ENCODE peak calls at places on chromosomes 13 and 19, in seven cellular contexts. Y is A172, H is AG04450, U is NCI-H1092 treated with DMSO at 0.1 percent for 48 hours, S is dorsolateral prefrontal cortex, J is uterus, L is memory B cell. G is an unnamed sample.

GRCh38 chr13:98751397-98752110 is 918 bp downstream of the SLC15A1 start:
- DNase-seq in Y (no peak), H (no peak), U (no peak), S (no peak), J (no peak), L (no peak), G (no peak)

GRCh38 chr13:54884645-54885044 is 1856.0 kb downstream of the OLFM4 start:
- DNase-seq in Y (no peak), H (no peak), U (no peak), S (no peak), J (no peak), L (no peak), G (no peak)

GRCh38 chr19:4164262-4164661 is 10.8 kb downstream of the CREB3L3 start:
- DNase-seq in Y (no peak), H (no peak), U (no peak), S (no peak), J (no peak), L (no peak), G (no peak)

GRCh38 chr13:102328909-102329308 is 72.9 kb downstream of the FGF14 start:
- DNase-seq in Y (no peak), H (no peak), U (no peak), S (no peak), J (no peak), L (no peak), G (no peak)

GRCh38 chr13:98055623-98056022 is 87.3 kb upstream of the FARP1 start:
- DNase-seq in Y (no peak), H (no peak), U (no peak), S (no peak), J (no peak), L (no peak), G (no peak)

GRCh38 chr13:60583196-60583908 is 186.3 kb downstream of the TDRD3 start:
- DNase-seq in Y (peak; percentile 72), H (no peak), U (no peak), S (no peak), J (peak; percentile 22), L (no peak), G (peak; percentile 40)

GRCh38 chr19:39362682-39363657 is 20.7 kb downstream of the SAMD4B start:
- DNase-seq in Y (peak; percentile 53), H (no peak), U (no peak), S (no peak), J (no peak), L (no peak), G (no peak)

GRCh38 chr13:37960427-37960826 is 90.9 kb upstream of the TRPC4 start:
- DNase-seq in Y (no peak), H (no peak), U (no peak), S (no peak), J (no peak), L (no peak), G (no peak)

GRCh38 chr19:3083964-3084363 is 10.2 kb upstream of the GNA11 start:
- DNase-seq in Y (no peak), H (no peak), U (no peak), S (no peak), J (no peak), L (no peak), G (no peak)

GRCh38 chr13:23749288-23749880 is 139.8 kb downstream of the MIPEP start:
- DNase-seq in Y (no peak), H (no peak), U (no peak), S (no peak), J (no peak), L (no peak), G (no peak)

GRCh38 chr19:57776764-57777296 is 7.4 kb downstream of the ZNF586 start:
- DNase-seq in Y (no peak), H (no peak), U (no peak), S (no peak), J (no peak), L (no peak), G (no peak)

GRCh38 chr19:6811906-6812305 is 39.4 kb downstream of the VAV1 start:
- DNase-seq in Y (peak; percentile 69), H (no peak), U (no peak), S (no peak), J (no peak), L (no peak), G (peak; percentile 16)

GRCh38 chr13:113182046-113182445 is 23.6 kb downstream of the PROZ start:
- DNase-seq in Y (no peak), H (no peak), U (no peak), S (no peak), J (no peak), L (no peak), G (no peak)

GRCh38 chr13:43360196-43360595 is 336.8 kb downstream of the DNAJC15 start:
- DNase-seq in Y (no peak), H (no peak), U (no peak), S (no peak), J (no peak), L (no peak), G (no peak)

GRCh38 chr13:113398963-113399754 is 35.2 kb upstream of the GRTP1 start:
- DNase-seq in Y (peak; percentile 37), H (no peak), U (no peak), S (peak; percentile 80), J (no peak), L (no peak), G (no peak)

GRCh38 chr13:27211771-27212364 is 39.5 kb upstream of the RPL21 start:
- DNase-seq in Y (peak; percentile 59), H (peak; percentile 24), U (no peak), S (no peak), J (no peak), L (no peak), G (no peak)

GRCh38 chr13:106633321-106633720 is 65.4 kb upstream of the ARGLU1 start:
- DNase-seq in Y (no peak), H (no peak), U (no peak), S (no peak), J (no peak), L (no peak), G (no peak)

GRCh38 chr19:29263305-29264080 is 50.5 kb upstream of the UQCRFS1 start:
- DNase-seq in Y (peak; percentile 28), H (no peak), U (peak; percentile 19), S (no peak), J (no peak), L (peak; percentile 18), G (no peak)

GRCh38 chr13:31824705-31825512 is 85.6 kb downstream of the RXFP2 start:
- DNase-seq in Y (no peak), H (no peak), U (no peak), S (no peak), J (no peak), L (no peak), G (no peak)

GRCh38 chr19:45294291-45295029 is 28.2 kb downstream of the CKM start:
- DNase-seq in Y (no peak), H (no peak), U (no peak), S (no peak), J (no peak), L (no peak), G (no peak)

GRCh38 chr19:28166025-28166424 is 1046.9 kb downstream of the UQCRFS1 start:
- DNase-seq in Y (no peak), H (no peak), U (no peak), S (no peak), J (no peak), L (no peak), G (no peak)

GRCh38 chr13:87274209-87274819 is 396.9 kb upstream of the SLITRK5 start:
- DNase-seq in Y (peak; percentile 43), H (peak; percentile 10), U (peak; percentile 75), S (no peak), J (no peak), L (no peak), G (peak; percentile 4)

GRCh38 chr13:30429721-30430694 is 7.7 kb downstream of the UBE2L5 start:
- DNase-seq in Y (peak; percentile 83), H (peak; percentile 65), U (no peak), S (no peak), J (peak; percentile 65), L (no peak), G (no peak)

GRCh38 chr19:15936950-15937349 is 2.6 kb upstream of the CYP4F11 start:
- DNase-seq in Y (no peak), H (no peak), U (no peak), S (no peak), J (no peak), L (no peak), G (no peak)

GRCh38 chr19:28244966-28245365 is 968.0 kb downstream of the UQCRFS1 start:
- DNase-seq in Y (no peak), H (no peak), U (no peak), S (no peak), J (no peak), L (no peak), G (no peak)

GRCh38 chr13:73107970-73108369 is 49.2 kb downstream of the KLF5 start:
- DNase-seq in Y (no peak), H (no peak), U (no peak), S (no peak), J (no peak), L (no peak), G (no peak)

GRCh38 chr13:43221611-43222010 is 198.2 kb downstream of the DNAJC15 start:
- DNase-seq in Y (no peak), H (no peak), U (no peak), S (no peak), J (no peak), L (no peak), G (no peak)

GRCh38 chr13:82867284-82867683 is 1015.0 kb downstream of the SLITRK1 start:
- DNase-seq in Y (no peak), H (no peak), U (no peak), S (no peak), J (no peak), L (no peak), G (no peak)

GRCh38 chr13:96460571-96460970 is 370.7 kb downstream of the HS6ST3 start:
- DNase-seq in Y (no peak), H (no peak), U (peak; percentile 36), S (no peak), J (no peak), L (no peak), G (no peak)

GRCh38 chr19:1811472-1811894 is 593 bp downstream of the ATP8B3 start:
- DNase-seq in Y (peak; percentile 92), H (no peak), U (no peak), S (no peak), J (peak; percentile 73), L (no peak), G (no peak)

GRCh38 chr19:10085641-10086031 is 481 bp upstream of the SHFL start:
- DNase-seq in Y (no peak), H (no peak), U (no peak), S (no peak), J (peak; percentile 40), L (no peak), G (no peak)

GRCh38 chr13:41561179-41561578 is 103.8 kb downstream of the RGCC start:
- DNase-seq in Y (no peak), H (no peak), U (no peak), S (no peak), J (no peak), L (no peak), G (no peak)

GRCh38 chr19:32677657-32678056 is 2.0 kb downstream of the RGS9BP start:
- DNase-seq in Y (no peak), H (no peak), U (no peak), S (no peak), J (no peak), L (no peak), G (no peak)

GRCh38 chr13:33285420-33286124 is at the start of gene STARD13:
- DNase-seq in Y (peak; percentile 96), H (peak; percentile 96), U (no peak), S (peak; percentile 95), J (peak; percentile 97), L (no peak), G (peak; percentile 96)

GRCh38 chr13:39461685-39462266 is 141.2 kb downstream of the LHFPL6 start:
- DNase-seq in Y (no peak), H (no peak), U (no peak), S (no peak), J (no peak), L (no peak), G (no peak)

GRCh38 chr13:23980160-23980551 is 82.9 kb upstream of the C1QTNF9B start:
- DNase-seq in Y (peak; percentile 38), H (peak; percentile 46), U (peak; percentile 56), S (peak; percentile 96), J (peak; percentile 89), L (peak; percentile 67), G (peak; percentile 41)

GRCh38 chr19:2666344-2666994 is 36.0 kb downstream of the GNG7 start:
- DNase-seq in Y (no peak), H (no peak), U (no peak), S (no peak), J (no peak), L (no peak), G (no peak)

GRCh38 chr19:11378319-11379189 is 4.1 kb downstream of the SWSAP1 start:
- DNase-seq in Y (peak; percentile 83), H (no peak), U (peak; percentile 10), S (peak; percentile 70), J (no peak), L (no peak), G (no peak)

G was measured in AG09319.